ENCODE peak calls at places on chromosomes 12 and 14, in seven cellular contexts. One of them, this sample, is unnamed.

GRCh38 chr12:92541024-92541423 is 161.8 kb upstream of the PLEKHG7 start:
- DNase-seq in effector memory CD4-positive, alpha-beta T cell: no peak
- DNase-seq in testis: no peak
- DNase-seq in RWPE2: no peak
- DNase-seq in A549: no peak
- DNase-seq in lung: no peak
- DNase-seq in ovary: no peak
- DNase-seq in this sample: no peak

GRCh38 chr14:30873308-30874119 is 845 bp upstream of the COCH start:
- DNase-seq in effector memory CD4-positive, alpha-beta T cell: no peak
- DNase-seq in testis: no peak
- DNase-seq in RWPE2: no peak
- DNase-seq in A549: no peak
- DNase-seq in lung: no peak
- DNase-seq in ovary: no peak
- DNase-seq in this sample: no peak

GRCh38 chr12:124484067-124484466 is 83.3 kb downstream of the NCOR2 start:
- DNase-seq in effector memory CD4-positive, alpha-beta T cell: no peak
- DNase-seq in testis: no peak
- DNase-seq in RWPE2: no peak
- DNase-seq in A549: no peak
- DNase-seq in lung: no peak
- DNase-seq in ovary: no peak
- DNase-seq in this sample: no peak

GRCh38 chr12:67559751-67560150 is 88.8 kb upstream of the DYRK2 start:
- DNase-seq in effector memory CD4-positive, alpha-beta T cell: no peak
- DNase-seq in testis: no peak
- DNase-seq in RWPE2: no peak
- DNase-seq in A549: no peak
- DNase-seq in lung: no peak
- DNase-seq in ovary: no peak
- DNase-seq in this sample: no peak

GRCh38 chr12:24069532-24070395 is 120.3 kb upstream of the SOX5 start:
- DNase-seq in effector memory CD4-positive, alpha-beta T cell: no peak
- DNase-seq in testis: peak; percentile 21
- DNase-seq in RWPE2: no peak
- DNase-seq in A549: no peak
- DNase-seq in lung: no peak
- DNase-seq in ovary: no peak
- DNase-seq in this sample: no peak

GRCh38 chr14:96037891-96038557 is 1.1 kb upstream of the C14orf132 start:
- DNase-seq in effector memory CD4-positive, alpha-beta T cell: no peak
- DNase-seq in testis: no peak
- DNase-seq in RWPE2: no peak
- DNase-seq in A549: peak; percentile 49
- DNase-seq in lung: peak; percentile 83
- DNase-seq in ovary: no peak
- DNase-seq in this sample: no peak

GRCh38 chr12:101935769-101936741 is 58.7 kb downstream of the DRAM1 start:
- DNase-seq in effector memory CD4-positive, alpha-beta T cell: no peak
- DNase-seq in testis: peak; percentile 67
- DNase-seq in RWPE2: no peak
- DNase-seq in A549: no peak
- DNase-seq in lung: no peak
- DNase-seq in ovary: peak; percentile 65
- DNase-seq in this sample: no peak

GRCh38 chr12:101759396-101760047 is 20.3 kb upstream of the SYCP3 start:
- DNase-seq in effector memory CD4-positive, alpha-beta T cell: no peak
- DNase-seq in testis: no peak
- DNase-seq in RWPE2: no peak
- DNase-seq in A549: peak; percentile 43
- DNase-seq in lung: no peak
- DNase-seq in ovary: no peak
- DNase-seq in this sample: peak; percentile 14

GRCh38 chr12:129873458-129873857 is 30.4 kb downstream of the TMEM132D start:
- DNase-seq in effector memory CD4-positive, alpha-beta T cell: no peak
- DNase-seq in testis: no peak
- DNase-seq in RWPE2: no peak
- DNase-seq in A549: no peak
- DNase-seq in lung: peak; percentile 2
- DNase-seq in ovary: no peak
- DNase-seq in this sample: no peak

GRCh38 chr12:53451661-53452158 is at the start of gene PCBP2:
- DNase-seq in effector memory CD4-positive, alpha-beta T cell: peak; percentile 95
- DNase-seq in testis: peak; percentile 99
- DNase-seq in RWPE2: peak; percentile 99
- DNase-seq in A549: peak; percentile 100
- DNase-seq in lung: peak; percentile 98
- DNase-seq in ovary: peak; percentile 98
- DNase-seq in this sample: peak; percentile 99

GRCh38 chr12:111519937-111520336 is 79.2 kb downstream of the ATXN2 start:
- DNase-seq in effector memory CD4-positive, alpha-beta T cell: no peak
- DNase-seq in testis: no peak
- DNase-seq in RWPE2: no peak
- DNase-seq in A549: no peak
- DNase-seq in lung: no peak
- DNase-seq in ovary: no peak
- DNase-seq in this sample: no peak

GRCh38 chr12:6268484-6269157 is 41.9 kb upstream of the PLEKHG6 start:
- DNase-seq in effector memory CD4-positive, alpha-beta T cell: no peak
- DNase-seq in testis: no peak
- DNase-seq in RWPE2: no peak
- DNase-seq in A549: no peak
- DNase-seq in lung: no peak
- DNase-seq in ovary: peak; percentile 81
- DNase-seq in this sample: no peak

GRCh38 chr14:99191663-99192621 is 80.1 kb downstream of the BCL11B start:
- DNase-seq in effector memory CD4-positive, alpha-beta T cell: peak; percentile 22
- DNase-seq in testis: peak; percentile 60
- DNase-seq in RWPE2: no peak
- DNase-seq in A549: no peak
- DNase-seq in lung: peak; percentile 53
- DNase-seq in ovary: peak; percentile 84
- DNase-seq in this sample: peak; percentile 53

GRCh38 chr12:7144414-7145120 is 14.4 kb downstream of the CLSTN3 start:
- DNase-seq in effector memory CD4-positive, alpha-beta T cell: no peak
- DNase-seq in testis: no peak
- DNase-seq in RWPE2: no peak
- DNase-seq in A549: peak; percentile 48
- DNase-seq in lung: no peak
- DNase-seq in ovary: peak; percentile 27
- DNase-seq in this sample: peak; percentile 32

GRCh38 chr12:103442822-103443221 is 52.9 kb downstream of the C12orf42 start:
- DNase-seq in effector memory CD4-positive, alpha-beta T cell: no peak
- DNase-seq in testis: no peak
- DNase-seq in RWPE2: no peak
- DNase-seq in A549: no peak
- DNase-seq in lung: no peak
- DNase-seq in ovary: no peak
- DNase-seq in this sample: no peak

GRCh38 chr14:102418169-102418852 is 55.6 kb downstream of the TECPR2 start:
- DNase-seq in effector memory CD4-positive, alpha-beta T cell: no peak
- DNase-seq in testis: no peak
- DNase-seq in RWPE2: no peak
- DNase-seq in A549: no peak
- DNase-seq in lung: no peak
- DNase-seq in ovary: no peak
- DNase-seq in this sample: no peak

GRCh38 chr14:61253064-61253753 is 27.9 kb downstream of the TMEM30B start:
- DNase-seq in effector memory CD4-positive, alpha-beta T cell: no peak
- DNase-seq in testis: no peak
- DNase-seq in RWPE2: no peak
- DNase-seq in A549: no peak
- DNase-seq in lung: no peak
- DNase-seq in ovary: no peak
- DNase-seq in this sample: no peak

GRCh38 chr14:74459289-74459946 is 33.4 kb upstream of the SYNDIG1L start:
- DNase-seq in effector memory CD4-positive, alpha-beta T cell: no peak
- DNase-seq in testis: peak; percentile 64
- DNase-seq in RWPE2: no peak
- DNase-seq in A549: peak; percentile 48
- DNase-seq in lung: no peak
- DNase-seq in ovary: no peak
- DNase-seq in this sample: peak; percentile 50

GRCh38 chr12:131101006-131101405 is 147.3 kb downstream of the ADGRD1 start:
- DNase-seq in effector memory CD4-positive, alpha-beta T cell: no peak
- DNase-seq in testis: peak; percentile 8
- DNase-seq in RWPE2: no peak
- DNase-seq in A549: no peak
- DNase-seq in lung: no peak
- DNase-seq in ovary: no peak
- DNase-seq in this sample: no peak

GRCh38 chr14:103870144-103870876 is 22.9 kb upstream of the PPP1R13B start:
- DNase-seq in effector memory CD4-positive, alpha-beta T cell: no peak
- DNase-seq in testis: no peak
- DNase-seq in RWPE2: no peak
- DNase-seq in A549: no peak
- DNase-seq in lung: no peak
- DNase-seq in ovary: no peak
- DNase-seq in this sample: no peak

GRCh38 chr14:103867020-103867419 is 19.6 kb upstream of the PPP1R13B start:
- DNase-seq in effector memory CD4-positive, alpha-beta T cell: no peak
- DNase-seq in testis: no peak
- DNase-seq in RWPE2: no peak
- DNase-seq in A549: no peak
- DNase-seq in lung: no peak
- DNase-seq in ovary: no peak
- DNase-seq in this sample: no peak

GRCh38 chr14:103868242-103868897 is 21.0 kb upstream of the PPP1R13B start:
- DNase-seq in effector memory CD4-positive, alpha-beta T cell: no peak
- DNase-seq in testis: no peak
- DNase-seq in RWPE2: peak; percentile 87
- DNase-seq in A549: no peak
- DNase-seq in lung: no peak
- DNase-seq in ovary: no peak
- DNase-seq in this sample: no peak

GRCh38 chr14:103869406-103870143 is 22.2 kb upstream of the PPP1R13B start:
- DNase-seq in effector memory CD4-positive, alpha-beta T cell: no peak
- DNase-seq in testis: no peak
- DNase-seq in RWPE2: no peak
- DNase-seq in A549: no peak
- DNase-seq in lung: no peak
- DNase-seq in ovary: no peak
- DNase-seq in this sample: no peak

GRCh38 chr14:103867523-103867953 is 20.2 kb upstream of the PPP1R13B start:
- DNase-seq in effector memory CD4-positive, alpha-beta T cell: no peak
- DNase-seq in testis: no peak
- DNase-seq in RWPE2: peak; percentile 87
- DNase-seq in A549: no peak
- DNase-seq in lung: peak; percentile 51
- DNase-seq in ovary: no peak
- DNase-seq in this sample: no peak
- H3K4me1 ChIP-seq in effector memory CD4-positive, alpha-beta T cell: peaks cover 13% of the 10 kb centered on the region
- H3K4me1 ChIP-seq in testis: peaks cover 6% of the 10 kb centered on the region
- H3K4me1 ChIP-seq in RWPE2: peaks cover 21% of the 10 kb centered on the region
- H3K4me1 ChIP-seq in A549: peaks cover 7% of the 10 kb centered on the region
- H3K4me1 ChIP-seq in lung: no peaks in the 10 kb centered on the region
- H3K4me1 ChIP-seq in ovary: peaks cover 5% of the 10 kb centered on the region
- H3K4me1 ChIP-seq in this sample: no peaks in the 10 kb centered on the region

GRCh38 chr12:117052386-117053049 is 46.7 kb downstream of the TESC start:
- DNase-seq in effector memory CD4-positive, alpha-beta T cell: no peak
- DNase-seq in testis: no peak
- DNase-seq in RWPE2: no peak
- DNase-seq in A549: no peak
- DNase-seq in lung: no peak
- DNase-seq in ovary: no peak
- DNase-seq in this sample: no peak

GRCh38 chr12:117053050-117053400 is 46.2 kb downstream of the TESC start:
- DNase-seq in effector memory CD4-positive, alpha-beta T cell: no peak
- DNase-seq in testis: no peak
- DNase-seq in RWPE2: no peak
- DNase-seq in A549: no peak
- DNase-seq in lung: no peak
- DNase-seq in ovary: no peak
- DNase-seq in this sample: no peak

GRCh38 chr12:117049295-117049694 is 49.9 kb downstream of the TESC start:
- DNase-seq in effector memory CD4-positive, alpha-beta T cell: no peak
- DNase-seq in testis: no peak
- DNase-seq in RWPE2: no peak
- DNase-seq in A549: no peak
- DNase-seq in lung: no peak
- DNase-seq in ovary: no peak
- DNase-seq in this sample: no peak

GRCh38 chr12:117050060-117050459 is 49.2 kb downstream of the TESC start:
- DNase-seq in effector memory CD4-positive, alpha-beta T cell: no peak
- DNase-seq in testis: no peak
- DNase-seq in RWPE2: no peak
- DNase-seq in A549: no peak
- DNase-seq in lung: no peak
- DNase-seq in ovary: no peak
- DNase-seq in this sample: no peak

DNA sequence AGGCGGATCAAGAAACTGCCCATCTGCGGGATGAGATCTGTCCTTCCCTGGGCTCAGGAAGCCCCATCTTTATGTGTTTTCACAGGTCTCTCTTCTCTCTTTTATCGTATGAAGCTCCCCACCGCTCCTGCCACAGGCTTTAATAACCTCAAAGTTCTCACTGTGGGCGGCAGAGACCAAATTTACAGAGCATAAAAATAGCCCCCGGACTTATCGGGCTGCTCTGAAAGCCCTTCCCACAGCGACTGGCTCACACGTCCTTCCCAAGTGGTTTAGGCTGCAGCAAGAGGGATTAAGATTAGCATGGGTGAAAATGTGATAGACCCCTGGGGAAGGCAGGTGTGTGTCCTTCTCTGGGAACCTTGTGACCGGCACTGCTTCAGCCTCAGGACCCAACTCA is 47.8 kb downstream of the TESC start:
- DNase-seq in effector memory CD4-positive, alpha-beta T cell: no peak
- DNase-seq in testis: no peak
- DNase-seq in RWPE2: no peak
- DNase-seq in A549: no peak
- DNase-seq in lung: no peak
- DNase-seq in ovary: no peak
- DNase-seq in this sample: no peak
- H3K4me1 ChIP-seq in effector memory CD4-positive, alpha-beta T cell: no peaks in the 10 kb centered on the region
- H3K4me1 ChIP-seq in testis: no peaks in the 10 kb centered on the region
- H3K4me1 ChIP-seq in RWPE2: no peaks in the 10 kb centered on the region
- H3K4me1 ChIP-seq in A549: peaks cover 6% of the 10 kb centered on the region
- H3K4me1 ChIP-seq in lung: peaks cover 8% of the 10 kb centered on the region
- H3K4me1 ChIP-seq in ovary: peaks cover 6% of the 10 kb centered on the region
- H3K4me1 ChIP-seq in this sample: peaks cover 10% of the 10 kb centered on the region

GRCh38 chr12:80676856-80677255 is 30.6 kb upstream of the MYF6 start:
- DNase-seq in effector memory CD4-positive, alpha-beta T cell: no peak
- DNase-seq in testis: no peak
- DNase-seq in RWPE2: no peak
- DNase-seq in A549: no peak
- DNase-seq in lung: no peak
- DNase-seq in ovary: no peak
- DNase-seq in this sample: no peak
- H3K4me1 ChIP-seq in effector memory CD4-positive, alpha-beta T cell: no peaks in the 10 kb centered on the region
- H3K4me1 ChIP-seq in testis: no peaks in the 10 kb centered on the region
- H3K4me1 ChIP-seq in RWPE2: no peaks in the 10 kb centered on the region
- H3K4me1 ChIP-seq in A549: no peaks in the 10 kb centered on the region
- H3K4me1 ChIP-seq in lung: no peaks in the 10 kb centered on the region
- H3K4me1 ChIP-seq in ovary: no peaks in the 10 kb centered on the region
- H3K4me1 ChIP-seq in this sample: no peaks in the 10 kb centered on the region

DNA sequence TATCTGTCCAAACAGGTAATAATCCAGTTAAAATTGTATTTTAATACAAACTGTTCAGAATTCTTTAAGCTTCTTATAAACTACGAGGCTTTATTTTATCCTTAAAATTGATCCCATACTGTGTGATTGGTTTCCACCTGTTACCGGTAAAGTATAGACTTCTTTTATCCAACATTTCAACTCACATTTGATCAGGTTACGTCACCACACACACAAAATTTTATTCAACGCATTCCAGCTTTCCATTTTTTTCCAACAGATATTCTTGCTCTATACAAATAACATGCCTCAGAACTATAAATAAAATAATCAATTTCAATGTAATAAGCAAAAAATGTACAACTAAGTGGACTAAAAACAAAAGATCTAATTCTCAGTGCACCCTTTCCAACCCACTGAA is 4.5 kb downstream of the NOVA1 start:
- DNase-seq in effector memory CD4-positive, alpha-beta T cell: no peak
- DNase-seq in testis: no peak
- DNase-seq in RWPE2: no peak
- DNase-seq in A549: no peak
- DNase-seq in lung: no peak
- DNase-seq in ovary: no peak
- DNase-seq in this sample: no peak
- H3K4me1 ChIP-seq in effector memory CD4-positive, alpha-beta T cell: no peaks in the 10 kb centered on the region
- H3K4me1 ChIP-seq in testis: no peaks in the 10 kb centered on the region
- H3K4me1 ChIP-seq in RWPE2: no peaks in the 10 kb centered on the region
- H3K4me1 ChIP-seq in A549: peaks cover 12% of the 10 kb centered on the region
- H3K4me1 ChIP-seq in lung: peaks cover 3% of the 10 kb centered on the region
- H3K4me1 ChIP-seq in ovary: no peaks in the 10 kb centered on the region
- H3K4me1 ChIP-seq in this sample: no peaks in the 10 kb centered on the region